ENCODE peak calls at places on chromosomes 12 and 14, in eight cellular contexts. I is A673, S is HFF-Myc, L is epithelial cell of esophagus, J is A549, T is fibroblast of the aortic adventitia, B is AG04450, C is hepatocyte. Z is an unnamed sample.

GRCh38 chr12:19432309-19433170 is 6.8 kb upstream of the AEBP2 start:
- DNase-seq in S (no peak), L (peak), I (no peak), T (no peak), B (no peak), C (no peak), J (no peak), Z (no peak)

GRCh38 chr14:72932893-72933292 is 6.6 kb downstream of the DCAF4 start:
- DNase-seq in J (no peak), B (no peak), L (no peak), T (no peak), S (no peak), I (no peak), C (no peak), Z (no peak)

GRCh38 chr14:93982684-93983007 is 6.3 kb upstream of the ASB2 start:
- DNase-seq in C (no peak), I (no peak), L (no peak), B (no peak), S (no peak), J (no peak), T (no peak), Z (no peak)

GRCh38 chr14:91714805-91715204 is 17.1 kb downstream of the CATSPERB start:
- DNase-seq in J (no peak), T (no peak), I (no peak), S (no peak), C (no peak), L (no peak), B (no peak), Z (no peak)

GRCh38 chr12:47267571-47267970 is 187.8 kb upstream of the AMIGO2 start:
- DNase-seq in T (no peak), J (no peak), S (no peak), C (no peak), I (no peak), L (peak), B (no peak), Z (no peak)

GRCh38 chr12:104769207-104769606 is 188.9 kb downstream of the SLC41A2 start:
- DNase-seq in L (no peak), I (no peak), C (no peak), J (no peak), B (no peak), T (no peak), S (no peak), Z (no peak)

GRCh38 chr14:36973806-36974442 is 198.5 kb downstream of the SLC25A21 start:
- DNase-seq in L (peak), B (peak), S (no peak), C (no peak), T (peak), I (no peak), J (peak), Z (peak)

GRCh38 chr14:94129758-94130414 is 482 bp upstream of the IFI27L2 start:
- DNase-seq in S (no peak), B (no peak), L (peak), T (peak), C (peak), J (peak), I (peak), Z (peak)

GRCh38 chr14:71355324-71356201 is 448.3 kb downstream of the PCNX1 start:
- DNase-seq in I (peak), L (peak), T (peak), B (no peak), C (peak), J (no peak), S (no peak), Z (peak)

GRCh38 chr14:84351646-84352045 is 1178.3 kb upstream of the FLRT2 start:
- DNase-seq in J (no peak), L (no peak), T (no peak), S (no peak), I (no peak), C (no peak), B (no peak), Z (peak)

GRCh38 chr14:85453401-85453800 is 76.5 kb upstream of the FLRT2 start:
- DNase-seq in L (no peak), T (no peak), S (no peak), B (no peak), J (no peak), I (peak), C (no peak), Z (no peak)

GRCh38 chr12:7497661-7498060 is 5.9 kb downstream of the CD163 start:
- DNase-seq in I (no peak), L (no peak), T (peak), B (no peak), C (no peak), S (no peak), J (no peak), Z (peak)

GRCh38 chr12:50380761-50381325 is 15.6 kb downstream of the FAM186A start:
- DNase-seq in L (no peak), B (no peak), C (no peak), S (no peak), J (no peak), T (no peak), I (no peak), Z (no peak)

GRCh38 chr12:121871501-121871900 is 12.8 kb upstream of the HPD start:
- DNase-seq in J (no peak), C (no peak), I (no peak), B (no peak), S (no peak), T (no peak), L (no peak), Z (no peak)

GRCh38 chr12:95922231-95922630 is 20.2 kb downstream of the CCDC38 start:
- DNase-seq in I (peak), C (no peak), S (no peak), B (no peak), T (peak), J (no peak), L (peak), Z (peak)

GRCh38 chr12:62722971-62723680 is 211.8 kb downstream of the PPM1H start:
- DNase-seq in B (no peak), S (no peak), L (no peak), J (no peak), T (peak), C (no peak), I (no peak), Z (peak)

GRCh38 chr14:102927878-102928411 is 5.5 kb downstream of the AMN start:
- DNase-seq in I (no peak), T (no peak), L (no peak), C (peak), J (no peak), B (no peak), S (no peak), Z (no peak)

GRCh38 chr12:32897276-32897615 is 669 bp upstream of the PKP2 start:
- DNase-seq in I (no peak), C (no peak), T (no peak), L (no peak), J (no peak), B (no peak), S (no peak), Z (no peak)

DNA sequence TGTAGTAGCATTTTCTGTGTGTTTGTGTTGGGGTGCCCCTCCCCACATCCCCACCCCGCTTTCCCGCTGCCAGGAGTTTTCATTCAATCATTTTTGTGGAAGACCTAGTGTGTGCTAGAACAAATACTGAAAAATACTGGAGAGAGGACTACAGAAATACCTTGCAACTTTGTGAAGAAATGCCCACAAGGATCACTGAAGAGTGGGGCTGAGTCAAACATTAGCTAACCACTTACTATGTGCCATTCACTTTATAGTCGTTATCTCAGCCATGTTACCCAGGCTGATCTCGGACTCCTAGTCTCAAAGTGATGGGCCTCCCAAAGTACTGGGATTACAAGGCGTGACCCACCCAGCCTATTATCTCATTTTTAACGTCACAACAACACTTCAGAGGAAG is 559 bp upstream of the LMBR1L start:
- DNase-seq in B (no peak), C (no peak), L (no peak), T (no peak), S (no peak), I (no peak), J (no peak), Z (no peak)
- H3K4me3 ChIP-seq in B (peak), C (no peak), L (peak), T (peak), S (peak), I (peak), J (peak), Z (peak)

GRCh38 chr14:22601456-22601855 is 3.4 kb downstream of the ABHD4 start:
- DNase-seq in J (no peak), S (no peak), B (no peak), T (no peak), I (no peak), C (no peak), L (no peak), Z (no peak)

GRCh38 chr14:22598896-22599244 is 770 bp downstream of the ABHD4 start:
- DNase-seq in I (peak), T (peak), C (peak), S (no peak), L (peak), J (peak), B (no peak), Z (peak)

GRCh38 chr14:22599349-22599748 is 1.2 kb downstream of the ABHD4 start:
- DNase-seq in C (no peak), I (no peak), B (no peak), S (no peak), T (no peak), J (no peak), L (no peak), Z (no peak)

GRCh38 chr14:22598099-22598895 is at the start of gene ABHD4:
- DNase-seq in L (peak), T (peak), I (peak), S (no peak), J (peak), B (no peak), C (peak), Z (peak)

GRCh38 chr14:22600027-22600426 is 1.9 kb downstream of the ABHD4 start:
- DNase-seq in J (no peak), I (no peak), T (no peak), C (no peak), B (no peak), L (no peak), S (no peak), Z (no peak)
- TF ChIP-seq CTCF in J (no peak), I (no peak), T (no peak), C (no peak), B (no peak), L (no peak), S (no peak), Z (no peak)

DNA sequence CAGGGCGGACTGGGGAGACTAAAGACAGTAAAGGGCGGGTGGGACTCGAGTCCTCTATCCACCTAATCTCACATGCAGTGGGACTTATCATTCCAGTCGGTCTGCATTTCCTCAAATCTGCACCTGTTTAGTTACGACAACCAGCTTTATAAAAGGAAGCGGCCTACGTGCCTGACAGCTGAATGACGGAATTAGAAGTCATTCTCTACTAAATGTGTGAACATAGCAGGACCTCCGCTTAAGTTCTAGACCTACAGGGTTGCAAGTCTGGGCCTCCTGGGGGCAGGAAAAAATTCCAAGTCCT is 109.8 kb upstream of the EGLN3 start:
- DNase-seq in B (no peak), L (no peak), I (no peak), J (no peak), T (no peak), S (no peak), C (no peak), Z (no peak)
- H3K4me3 ChIP-seq in B (peak), L (peak), I (peak), J (peak), T (peak), S (no peak), C (peak), Z (peak)

GRCh38 chr14:23910081-23910875 is 43.3 kb upstream of the DHRS4 start:
- DNase-seq in S (peak), J (peak), T (peak), B (peak), I (peak), C (peak), L (peak), Z (peak)
- TF ChIP-seq CTCF in S (peak), J (peak), T (peak), B (peak), I (peak), C (peak), L (peak), Z (peak)

GRCh38 chr12:108690799-108691153 is 40.5 kb downstream of the CORO1C start:
- DNase-seq in T (no peak), C (peak), B (no peak), L (no peak), I (no peak), J (no peak), S (no peak), Z (no peak)

GRCh38 chr12:108691154-108691994 is 39.9 kb downstream of the CORO1C start:
- DNase-seq in B (peak), I (peak), S (peak), T (peak), J (peak), L (peak), C (peak), Z (peak)

GRCh38 chr12:108693781-108694180 is 37.5 kb downstream of the CORO1C start:
- DNase-seq in S (no peak), L (no peak), T (no peak), I (no peak), B (no peak), C (no peak), J (no peak), Z (no peak)

GRCh38 chr12:108693186-108693585 is 38.1 kb downstream of the CORO1C start:
- DNase-seq in T (no peak), B (no peak), S (no peak), I (no peak), C (no peak), J (no peak), L (no peak), Z (no peak)

GRCh38 chr12:108691995-108692808 is 39.1 kb downstream of the CORO1C start:
- DNase-seq in T (no peak), C (peak), L (no peak), J (peak), I (peak), S (no peak), B (no peak), Z (no peak)
- H3K4me3 ChIP-seq in T (peak), C (no peak), L (no peak), J (peak), I (no peak), S (peak), B (peak), Z (no peak)

DNA sequence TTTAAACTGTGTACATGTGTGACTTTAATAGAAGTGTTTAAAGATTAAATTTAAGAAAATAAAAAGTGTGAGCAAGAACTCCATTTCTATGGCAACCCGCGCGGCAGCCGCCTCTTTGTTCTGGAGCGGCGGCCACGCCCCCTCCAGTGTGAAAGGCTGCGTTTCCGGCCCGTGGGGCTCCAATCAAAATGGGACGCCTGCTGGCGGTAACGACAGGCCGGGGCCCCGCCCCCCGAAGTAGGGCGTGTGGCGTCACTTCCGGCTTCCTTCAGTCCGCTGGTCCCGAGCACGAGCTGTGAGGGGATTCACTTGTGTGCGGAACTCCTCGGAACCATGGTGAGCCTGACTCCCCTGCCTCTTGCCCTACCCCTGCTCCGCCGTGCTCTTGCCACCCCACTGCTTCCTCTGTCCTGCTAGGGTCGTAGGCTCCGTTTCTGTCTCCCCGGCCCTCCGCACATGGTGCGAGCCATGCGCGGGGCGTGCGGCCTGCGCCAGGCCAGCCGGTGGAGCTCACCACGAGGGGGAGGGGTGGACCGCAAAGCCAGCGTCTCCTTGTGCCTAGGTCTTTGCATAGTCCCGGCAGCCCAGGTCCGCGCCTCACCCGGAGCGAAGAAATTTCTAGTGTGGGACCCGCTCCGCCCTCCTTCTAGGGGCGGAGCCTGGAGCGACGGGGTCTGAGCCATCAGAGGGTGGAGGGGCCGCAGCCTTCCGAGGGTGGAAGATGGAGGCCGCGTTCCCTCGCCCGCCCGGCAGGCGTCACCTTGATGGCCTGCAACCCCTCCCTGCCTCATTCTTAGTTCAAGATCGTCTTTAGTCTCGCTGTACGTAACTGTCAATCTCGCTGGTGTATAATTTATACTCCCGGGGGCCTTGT is at the start of gene CCT2:
- DNase-seq in L (peak), C (peak), I (peak), J (peak), T (peak), B (peak), S (peak), Z (peak)
- TF ChIP-seq CTCF in L (peak), C (peak), I (peak), J (no peak), T (peak), B (peak), S (peak), Z (peak)

GRCh38 chr14:32491413-32492016 is 162.4 kb downstream of the AKAP6 start:
- DNase-seq in B (no peak), L (no peak), T (no peak), S (no peak), J (no peak), I (no peak), C (no peak), Z (no peak)

GRCh38 chr14:32492482-32492881 is 163.4 kb downstream of the AKAP6 start:
- DNase-seq in L (no peak), T (no peak), S (no peak), C (no peak), J (no peak), I (no peak), B (no peak), Z (no peak)

GRCh38 chr14:32495435-32495734 is 166.3 kb downstream of the AKAP6 start:
- DNase-seq in T (no peak), B (no peak), J (no peak), S (no peak), C (no peak), I (no peak), L (no peak), Z (no peak)

GRCh38 chr14:32497233-32497632 is 168.1 kb downstream of the AKAP6 start:
- DNase-seq in S (no peak), B (no peak), I (no peak), C (no peak), T (no peak), J (no peak), L (no peak), Z (no peak)

DNA sequence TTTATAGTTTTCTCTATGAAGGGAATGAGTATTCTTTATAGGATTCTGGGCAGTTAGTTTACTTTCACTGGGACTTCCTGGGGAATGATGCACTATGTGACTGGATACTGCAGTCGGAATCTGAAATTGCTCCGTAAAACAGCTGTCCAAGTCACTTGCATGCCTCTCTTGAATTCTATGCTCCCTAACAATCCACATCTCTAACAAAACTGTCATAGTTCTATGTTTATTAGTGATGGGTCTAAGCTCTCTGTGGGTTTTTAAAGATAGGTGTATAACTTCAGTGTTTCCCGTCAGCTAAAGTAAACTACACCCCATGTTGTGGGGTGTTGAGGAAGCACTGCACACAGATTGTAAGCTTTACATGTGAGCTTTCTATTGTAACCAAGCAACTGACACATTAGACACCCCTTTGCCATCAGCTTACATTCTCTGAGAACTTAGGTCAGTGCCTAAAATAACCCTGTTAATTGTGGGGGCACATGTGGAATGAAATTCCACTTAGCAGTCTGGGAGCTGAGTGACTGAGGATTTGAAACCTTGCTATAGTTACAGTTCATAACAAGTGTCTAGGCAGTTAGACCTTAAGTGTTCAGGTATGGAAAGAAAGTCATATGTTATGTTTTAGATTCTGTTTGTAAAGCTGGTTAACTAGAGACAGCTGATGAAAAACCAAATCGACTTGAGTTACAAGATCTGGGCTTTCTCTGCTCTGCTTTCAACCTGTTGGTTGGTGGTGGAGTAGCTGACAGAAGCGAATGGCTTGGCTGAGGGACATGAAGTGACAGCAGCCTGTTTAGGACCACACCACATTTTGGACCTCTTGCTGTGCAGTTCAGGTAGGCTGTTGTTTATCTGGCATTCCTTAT is 165.7 kb downstream of the AKAP6 start:
- DNase-seq in L (no peak), B (no peak), S (no peak), J (no peak), T (no peak), I (no peak), C (no peak), Z (no peak)
- H3K4me3 ChIP-seq in L (no peak), B (no peak), S (peak), J (no peak), T (no peak), I (no peak), C (no peak), Z (no peak)

GRCh38 chr12:116773276-116773731 is 35.2 kb downstream of the RNFT2 start:
- DNase-seq in B (no peak), L (no peak), C (no peak), J (peak), I (no peak), S (no peak), T (peak), Z (peak)
- TF ChIP-seq CTCF in B (no peak), L (no peak), C (no peak), J (no peak), I (peak), S (no peak), T (no peak), Z (no peak)